ENCODE peak calls at places on chromosome 13, in ten cellular contexts. K is ovary, E is psoas muscle, L is upper lobe of right lung, D is endothelial cell of umbilical vein, I is left ventricle myocardium inferior, C is cardiac muscle cell, N is breast epithelium, P is right atrium auricular region, Q is mucosa of descending colon. T is an unnamed sample.

GRCh38 chr13:91482427-91482826 is 84.0 kb downstream of the GPC5 start:
- DNase-seq in K (no peak), I (no peak), E (no peak), D (no peak), P (no peak), L (no peak), Q (no peak), N (no peak), C (no peak), T (no peak)

GRCh38 chr13:94435604-94436226 is 43.8 kb downstream of the DCT start:
- DNase-seq in Q (no peak), L (no peak), N (no peak), E (no peak), K (no peak), C (peak; percentile 57), P (no peak), D (peak; percentile 43), I (no peak), T (no peak)

GRCh38 chr13:35781044-35781443 is 304.6 kb upstream of the MAB21L1 start:
- DNase-seq in C (no peak), N (no peak), K (no peak), I (no peak), P (no peak), D (no peak), E (no peak), L (no peak), Q (no peak), T (no peak)

GRCh38 chr13:48662226-48662625 is 8.5 kb downstream of the CYSLTR2 start:
- DNase-seq in L (no peak), Q (no peak), C (no peak), K (no peak), D (no peak), N (no peak), E (no peak), I (no peak), P (no peak), T (no peak)

GRCh38 chr13:109764474-109765292 is 21.7 kb downstream of the IRS2 start:
- DNase-seq in L (no peak), K (no peak), N (no peak), I (no peak), E (peak; percentile 65), D (no peak), Q (no peak), P (no peak), C (no peak), T (no peak)

GRCh38 chr13:75368167-75368566 is 113.8 kb downstream of the TBC1D4 start:
- DNase-seq in I (no peak), Q (no peak), L (no peak), K (peak; percentile 57), P (no peak), N (no peak), C (no peak), E (no peak), D (peak; percentile 93), T (no peak)

GRCh38 chr13:41995946-41996345 is 35.0 kb upstream of the VWA8 start:
- DNase-seq in P (no peak), L (peak; percentile 69), E (no peak), K (no peak), Q (no peak), D (no peak), C (no peak), I (no peak), N (no peak), T (no peak)

GRCh38 chr13:66994097-66994496 is 236.0 kb downstream of the PCDH9 start:
- DNase-seq in D (peak; percentile 81), N (peak; percentile 64), K (peak; percentile 16), L (peak; percentile 79), E (peak; percentile 61), C (peak; percentile 82), Q (peak; percentile 24), I (peak; percentile 45), P (peak; percentile 76), T (peak; percentile 79)

GRCh38 chr13:26442541-26442940 is 114.9 kb upstream of the WASF3 start:
- DNase-seq in N (no peak), P (no peak), K (no peak), E (no peak), C (no peak), D (no peak), L (no peak), Q (no peak), I (no peak), T (no peak)

GRCh38 chr13:26445092-26445491 is 112.4 kb upstream of the WASF3 start:
- DNase-seq in N (no peak), E (no peak), P (no peak), C (no peak), Q (no peak), L (no peak), K (no peak), D (no peak), I (no peak), T (no peak)

GRCh38 chr13:26436914-26437313 is 120.6 kb upstream of the WASF3 start:
- DNase-seq in L (no peak), E (no peak), N (no peak), D (no peak), Q (no peak), C (no peak), I (no peak), K (no peak), P (no peak), T (no peak)

GRCh38 chr13:26440111-26440510 is 117.4 kb upstream of the WASF3 start:
- DNase-seq in C (no peak), Q (no peak), K (no peak), D (no peak), P (no peak), I (no peak), E (no peak), N (no peak), L (no peak), T (no peak)
- TF ChIP-seq CTCF in C (no peak), Q (no peak), K (no peak), D (no peak), P (no peak), I (no peak), E (no peak), N (no peak), L (no peak), T (no peak)

GRCh38 chr13:50916701-50917184 is 7.2 kb downstream of the RNASEH2B start:
- DNase-seq in Q (peak; percentile 36), C (no peak), K (no peak), I (peak; percentile 17), P (no peak), L (no peak), D (peak; percentile 13), E (no peak), N (no peak), T (no peak)

GRCh38 chr13:50914848-50915247 is 5.3 kb downstream of the RNASEH2B start:
- DNase-seq in Q (no peak), I (no peak), K (no peak), N (no peak), P (no peak), L (no peak), C (no peak), D (no peak), E (no peak), T (no peak)

GRCh38 chr13:50917572-50917971 is 8.0 kb downstream of the RNASEH2B start:
- DNase-seq in P (no peak), N (no peak), Q (no peak), L (no peak), D (peak; percentile 31), K (no peak), C (peak; percentile 12), E (no peak), I (no peak), T (no peak)

GRCh38 chr13:50914301-50914700 is 4.7 kb downstream of the RNASEH2B start:
- DNase-seq in C (no peak), K (no peak), Q (no peak), P (no peak), I (no peak), L (no peak), E (no peak), N (no peak), D (no peak), T (no peak)

GRCh38 chr13:50915562-50915961 is 6.0 kb downstream of the RNASEH2B start:
- DNase-seq in P (no peak), L (no peak), D (no peak), Q (no peak), N (no peak), K (no peak), E (no peak), C (no peak), I (no peak), T (no peak)
- H3K4me1 ChIP-seq in P (peaks cover 51% of the 10 kb centered on the region), L (peaks cover 54% of the 10 kb centered on the region), D (peaks cover 23% of the 10 kb centered on the region), Q (peaks cover 17% of the 10 kb centered on the region), N (peaks cover 9% of the 10 kb centered on the region), K (peaks cover 5% of the 10 kb centered on the region), E (peaks cover 6% of the 10 kb centered on the region), C (peaks cover 32% of the 10 kb centered on the region), I (peaks cover 92% of the 10 kb centered on the region), T (peaks cover 15% of the 10 kb centered on the region)

GRCh38 chr13:80338781-80339577 is 1.9 kb downstream of the SPRY2 start:
- DNase-seq in Q (peak; percentile 73), C (peak; percentile 86), N (peak; percentile 79), P (peak; percentile 83), E (peak; percentile 89), K (peak; percentile 66), L (peak; percentile 91), I (peak; percentile 76), D (peak; percentile 84), T (peak; percentile 95)

GRCh38 chr13:80334582-80335260 is 6.2 kb downstream of the SPRY2 start:
- DNase-seq in C (no peak), D (peak; percentile 24), K (no peak), N (no peak), I (no peak), P (no peak), L (no peak), E (no peak), Q (no peak), T (no peak)

GRCh38 chr13:80337011-80337688 is 3.8 kb downstream of the SPRY2 start:
- DNase-seq in E (no peak), K (no peak), Q (peak; percentile 36), P (no peak), N (no peak), C (no peak), L (no peak), D (no peak), I (no peak), T (no peak)

GRCh38 chr13:80337706-80338105 is 3.2 kb downstream of the SPRY2 start:
- DNase-seq in N (no peak), C (no peak), Q (no peak), P (no peak), L (no peak), D (peak; percentile 9), E (no peak), K (no peak), I (no peak), T (no peak)

DNA sequence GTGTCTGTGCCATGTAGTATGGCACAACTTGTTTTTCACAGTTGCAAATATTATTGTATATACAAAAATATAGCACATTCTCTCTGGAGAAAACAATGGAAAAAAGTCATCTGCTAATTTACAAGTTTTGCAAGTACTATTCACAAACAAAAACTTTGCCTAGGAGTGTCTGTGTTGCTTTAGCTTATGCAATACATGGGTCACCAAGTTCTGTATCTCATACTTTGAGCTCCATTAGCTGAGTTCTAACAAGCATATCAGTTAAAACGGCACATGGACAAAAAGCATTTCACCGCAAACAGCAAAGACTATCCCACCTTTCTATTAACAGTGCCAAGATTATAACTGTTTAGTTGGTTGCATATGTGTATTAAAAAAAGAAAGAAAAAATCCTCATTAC is 4.6 kb downstream of the SPRY2 start:
- DNase-seq in I (no peak), L (no peak), K (no peak), P (no peak), E (no peak), D (no peak), N (no peak), C (no peak), Q (no peak), T (no peak)
- H3K4me3 ChIP-seq in I (peak overlapping the region; percentile 97), L (peak overlapping the region; percentile 84), K (peak overlapping the region; percentile 1), P (peak overlapping the region; percentile 88), E (peak overlapping the region; percentile 98), D (peak overlapping the region; percentile 98), N (peak overlapping the region; percentile 59), C (peak overlapping the region; percentile 98), Q (no peak overlapping the region), T (peak overlapping the region; percentile 79)

GRCh38 chr13:46751811-46752635 is 44.9 kb downstream of the ESD start:
- DNase-seq in K (no peak), L (no peak), Q (no peak), E (no peak), C (no peak), P (no peak), I (no peak), D (no peak), N (no peak), T (no peak)
- TF ChIP-seq CTCF in K (no peak), L (peak; percentile 9), Q (no peak), E (no peak), C (no peak), P (no peak), I (peak; percentile 12), D (no peak), N (no peak), T (no peak)